ENCODE peak calls at places on chromosomes 1 and 21, in five cellular contexts. Y is activated naive CD4-positive, alpha-beta T cell treated with Interleukin-2 at 50 U/mL for 16 hours; T is esophagus squamous epithelium; L is NCI-H82; B is substantia nigra. H is an unnamed sample.

GRCh38 chr21:42669069-42669468 is 15.6 kb downstream of the PDE9A start:
- DNase-seq in B (no peak), L (peak; percentile 92), T (no peak), Y (no peak), H (no peak)

GRCh38 chr21:45642122-45642813 is 1.3 kb upstream of the PCBP3 start:
- DNase-seq in Y (no peak), B (no peak), T (no peak), L (peak; percentile 70), H (no peak)

GRCh38 chr1:22228505-22228911 is 85.6 kb upstream of the WNT4 start:
- DNase-seq in L (peak; percentile 25), Y (no peak), T (no peak), B (no peak), H (no peak)

GRCh38 chr1:34263411-34263810 is 86.7 kb downstream of the C1orf94 start:
- DNase-seq in Y (no peak), B (no peak), L (no peak), T (no peak), H (no peak)

GRCh38 chr1:27099154-27099903 is 55.6 kb downstream of the SLC9A1 start:
- DNase-seq in Y (no peak), B (no peak), T (no peak), L (peak; percentile 85), H (no peak)

GRCh38 chr1:172117800-172118199 is 276.5 kb downstream of the DNM3 start:
- DNase-seq in B (no peak), T (no peak), L (no peak), Y (no peak), H (no peak)

GRCh38 chr1:93734999-93735398 is 53.4 kb upstream of the BCAR3 start:
- DNase-seq in L (no peak), B (no peak), Y (no peak), T (no peak), H (no peak)

GRCh38 chr1:155242805-155243358 is 12.4 kb downstream of the ENTREP3 start:
- DNase-seq in B (no peak), T (no peak), Y (no peak), L (peak; percentile 42), H (no peak)

GRCh38 chr1:58844176-58844575 is 60.3 kb upstream of the JUN start:
- DNase-seq in Y (no peak), L (no peak), T (no peak), B (no peak), H (no peak)

GRCh38 chr1:92899780-92900179 is 61.5 kb downstream of the DIPK1A start:
- DNase-seq in L (no peak), B (no peak), Y (no peak), T (no peak), H (no peak)

GRCh38 chr1:84960371-84960770 is 36.5 kb downstream of the MCOLN2 start:
- DNase-seq in B (no peak), L (no peak), Y (no peak), T (no peak), H (peak; percentile 7)

GRCh38 chr1:243264718-243265117 is 8.9 kb downstream of the SDCCAG8 start:
- DNase-seq in Y (no peak), T (no peak), L (peak; percentile 86), B (no peak), H (peak; percentile 78)

GRCh38 chr1:205775717-205776056 is 405 bp upstream of the RAB29 start:
- DNase-seq in B (no peak), T (no peak), L (no peak), Y (no peak), H (no peak)

GRCh38 chr1:22031214-22031962 is 21.1 kb upstream of the CDC42 start:
- DNase-seq in Y (peak; percentile 31), B (no peak), T (no peak), L (no peak), H (no peak)

GRCh38 chr1:214551436-214552173 is at the start of gene PTPN14:
- DNase-seq in B (peak; percentile 45), Y (no peak), T (no peak), L (peak; percentile 88), H (peak; percentile 76)

GRCh38 chr1:207711285-207711684 is 40.6 kb upstream of the CD46 start:
- DNase-seq in L (peak; percentile 48), Y (no peak), T (no peak), B (no peak), H (no peak)

GRCh38 chr1:159261726-159262494 is 40.2 kb upstream of the FCER1A start:
- DNase-seq in T (no peak), B (no peak), Y (no peak), L (no peak), H (no peak)

H was measured in SW 1271.